ENCODE peak calls at places on chromosomes 16 and 17, in four cellular contexts. X is AG04450, R is H1, I is left lung. C is an unnamed sample.

GRCh38 chr16:90019543-90020259 is 445 bp upstream of the DBNDD1 start:
- DNase-seq in X (peak), R (no peak), I (peak), C (no peak)

GRCh38 chr17:63440127-63440769 is 5.9 kb downstream of the CYB561 start:
- DNase-seq in X (no peak), R (no peak), I (peak), C (no peak)

GRCh38 chr17:3565143-3565542 is 7.5 kb upstream of the TRPV3 start:
- DNase-seq in X (no peak), R (no peak), I (no peak), C (no peak)

GRCh38 chr16:83586036-83586810 is 221.6 kb upstream of the HSBP1 start:
- DNase-seq in X (no peak), R (no peak), I (no peak), C (no peak)

GRCh38 chr17:21124096-21124495 is 2.7 kb upstream of the DHRS7B start:
- DNase-seq in X (no peak), R (no peak), I (no peak), C (peak)

GRCh38 chr17:42277342-42277712 is 1.1 kb upstream of the STAT5B start:
- DNase-seq in X (no peak), R (no peak), I (no peak), C (no peak)

GRCh38 chr17:19262650-19263620 is 25.8 kb downstream of the EPN2 start:
- DNase-seq in X (no peak), R (no peak), I (no peak), C (no peak)

GRCh38 chr17:69314246-69315030 is 12.5 kb downstream of the ABCA5 start:
- DNase-seq in X (no peak), R (no peak), I (no peak), C (no peak)

GRCh38 chr16:554640-555413 is 5.4 kb upstream of the PRR35 start:
- DNase-seq in X (no peak), R (no peak), I (no peak), C (no peak)

GRCh38 chr16:17369441-17369951 is 101.3 kb downstream of the XYLT1 start:
- DNase-seq in X (no peak), R (no peak), I (peak), C (no peak)

GRCh38 chr16:56910654-56911539 is 21.0 kb upstream of the HERPUD1 start:
- DNase-seq in X (peak), R (no peak), I (no peak), C (peak)

GRCh38 chr16:17305694-17306093 is 165.1 kb downstream of the XYLT1 start:
- DNase-seq in X (no peak), R (no peak), I (no peak), C (no peak)

GRCh38 chr17:21134559-21134958 is 7.8 kb downstream of the DHRS7B start:
- DNase-seq in X (no peak), R (no peak), I (no peak), C (no peak)

GRCh38 chr16:79537584-79537983 is 63.0 kb downstream of the MAF start:
- DNase-seq in X (no peak), R (no peak), I (no peak), C (no peak)

GRCh38 chr17:76562734-76563148 is 22.9 kb downstream of the PRCD start:
- DNase-seq in X (peak), R (no peak), I (no peak), C (peak)

GRCh38 chr17:49431743-49432142 is 17.1 kb upstream of the PHB1 start:
- DNase-seq in X (no peak), R (no peak), I (no peak), C (no peak)

GRCh38 chr17:57868775-57869598 is 19.1 kb upstream of the MRPS23 start:
- DNase-seq in X (no peak), R (no peak), I (no peak), C (no peak)

GRCh38 chr16:26598061-26598460 is 468.7 kb upstream of the C16orf82 start:
- DNase-seq in X (no peak), R (no peak), I (no peak), C (no peak)

GRCh38 chr16:48126801-48127644 is 28.8 kb downstream of the ABCC12 start:
- DNase-seq in X (peak), R (no peak), I (peak), C (peak)

GRCh38 chr16:70805787-70806186 is 4.8 kb upstream of the VAC14 start:
- DNase-seq in X (peak), R (no peak), I (no peak), C (no peak)

GRCh38 chr17:29766796-29767327 is 144.2 kb upstream of the CORO6 start:
- DNase-seq in X (no peak), R (no peak), I (no peak), C (no peak)

GRCh38 chr17:2054262-2054739 is 602 bp upstream of the HIC1 start:
- DNase-seq in X (no peak), R (no peak), I (peak), C (no peak)

GRCh38 chr16:19555938-19556778 is 655 bp downstream of the VPS35L start:
- DNase-seq in X (no peak), R (peak), I (no peak), C (peak)

GRCh38 chr17:45127583-45128300 is 4.6 kb downstream of the PLCD3 start:
- DNase-seq in X (no peak), R (no peak), I (peak), C (peak)

GRCh38 chr17:16512011-16512410 is 20.0 kb upstream of the LRRC75A start:
- DNase-seq in X (no peak), R (no peak), I (no peak), C (no peak)

GRCh38 chr17:29757788-29758187 is 135.1 kb upstream of the CORO6 start:
- DNase-seq in X (no peak), R (no peak), I (no peak), C (no peak)

GRCh38 chr16:20136446-20136968 is 62.8 kb upstream of the GPR139 start:
- DNase-seq in X (no peak), R (no peak), I (no peak), C (no peak)

GRCh38 chr16:23784811-23785447 is 30.1 kb downstream of the CHP2 start:
- DNase-seq in X (no peak), R (no peak), I (no peak), C (no peak)

GRCh38 chr16:81494434-81494806 is 49.8 kb downstream of the CMIP start:
- DNase-seq in X (no peak), R (no peak), I (peak), C (no peak)

GRCh38 chr16:81720973-81721907 is 57.9 kb upstream of the PLCG2 start:
- DNase-seq in X (no peak), R (no peak), I (no peak), C (peak)

GRCh38 chr16:85722066-85722465 is 28.8 kb downstream of the C16orf74 start:
- DNase-seq in X (no peak), R (no peak), I (no peak), C (no peak)

GRCh38 chr17:74429604-74430384 is 2.1 kb upstream of the GPRC5C start:
- DNase-seq in X (no peak), R (no peak), I (peak), C (no peak)
- H3K27ac ChIP-seq in X (no peak), R (no peak), I (peak), C (peak)

GRCh38 chr16:5062790-5063765 is 2.7 kb downstream of the C16orf89 start:
- DNase-seq in X (no peak), R (no peak), I (no peak), C (no peak)

GRCh38 chr16:5064915-5065314 is 841 bp downstream of the C16orf89 start:
- DNase-seq in X (no peak), R (no peak), I (no peak), C (no peak)

GRCh38 chr16:5065813-5066212 is at the start of gene C16orf89:
- DNase-seq in X (no peak), R (no peak), I (peak), C (no peak)

GRCh38 chr16:5066511-5066910 is 755 bp upstream of the C16orf89 start:
- DNase-seq in X (no peak), R (no peak), I (no peak), C (no peak)

GRCh38 chr16:5065368-5065767 is 388 bp downstream of the C16orf89 start:
- DNase-seq in X (no peak), R (no peak), I (no peak), C (no peak)
- H3K27ac ChIP-seq in X (no peak), R (no peak), I (peak), C (no peak)

GRCh38 chr17:79221597-79221996 is 147.0 kb downstream of the ENGASE start:
- DNase-seq in X (no peak), R (no peak), I (peak), C (no peak)
- H3K27ac ChIP-seq in X (no peak), R (no peak), I (no peak), C (no peak)

GRCh38 chr16:1745900-1746692 is 25.2 kb downstream of the NME3 start:
- DNase-seq in X (peak), R (no peak), I (peak), C (peak)
- H3K27ac ChIP-seq in X (peak), R (no peak), I (no peak), C (peak)

GRCh38 chr17:37702605-37703004 is 42.3 kb downstream of the HNF1B start:
- DNase-seq in X (peak), R (no peak), I (no peak), C (peak)
- H3K27ac ChIP-seq in X (no peak), R (no peak), I (no peak), C (no peak)

DNA sequence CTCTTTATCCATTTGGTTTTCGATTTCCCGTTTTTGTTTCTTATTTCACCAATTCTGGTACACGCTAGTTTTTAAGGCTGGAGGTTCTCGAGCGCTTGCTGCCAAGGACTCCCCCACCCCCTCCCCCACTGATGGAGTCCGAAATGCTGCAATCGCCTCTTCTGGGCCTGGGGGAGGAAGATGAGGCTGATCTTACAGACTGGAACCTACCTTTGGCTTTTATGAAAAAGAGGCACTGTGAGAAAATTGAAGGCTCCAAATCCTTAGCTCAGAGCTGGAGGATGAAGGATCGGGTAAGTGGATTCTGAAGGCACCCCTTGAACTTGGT is 825 bp downstream of the RPTOR start:
- DNase-seq in X (no peak), R (no peak), I (no peak), C (no peak)
- H3K27ac ChIP-seq in X (no peak), R (peak), I (no peak), C (peak)

C was measured in SJSA1.